ENCODE peak calls at places on chromosomes 3 and 15, in five cellular contexts. B is activated T-helper 1 cell treated with anti-CD3 and anti-CD28 coated beads, Interleukin-2, amount 50 U/mL, for 16 hours; G is effector memory CD8-positive, alpha-beta T cell; O is NCI-H748 treated with DMSO at 0.1 percent for 48 hours; P is activated naive CD4-positive, alpha-beta T cell treated with anti-CD3 and anti-CD28 coated beads, Interleukin-2, amount 10 ng/mL, durations not matched to agents 7 days and 5 days. M is an unnamed sample.

GRCh38 chr3:124787490-124788195 is 57.4 kb downstream of the UMPS start:
- DNase-seq in B (no peak), G (no peak), O (no peak), P (no peak), M (no peak)

GRCh38 chr3:125072310-125072709 is 16.5 kb upstream of the HEG1 start:
- DNase-seq in B (no peak), G (no peak), O (no peak), P (no peak), M (no peak)

GRCh38 chr15:41934843-41935242 is 37.5 kb downstream of the EHD4 start:
- DNase-seq in B (peak; percentile 55), G (peak; percentile 68), O (no peak), P (peak; percentile 86), M (peak; percentile 75)

GRCh38 chr3:168517514-168518071 is 421.9 kb upstream of the GOLIM4 start:
- DNase-seq in B (no peak), G (no peak), O (no peak), P (no peak), M (no peak)

GRCh38 chr3:17359911-17360310 is 382.5 kb downstream of the TBC1D5 start:
- DNase-seq in B (no peak), G (no peak), O (no peak), P (no peak), M (no peak)

GRCh38 chr3:102174312-102174712 is 260.5 kb upstream of the ZPLD1 start:
- DNase-seq in B (no peak), G (no peak), O (no peak), P (no peak), M (no peak)

GRCh38 chr3:83092521-83093221 is 1331.2 kb upstream of the GBE1 start:
- DNase-seq in B (no peak), G (no peak), O (no peak), P (no peak), M (no peak)

GRCh38 chr3:170780955-170781354 is 89.0 kb downstream of the RPL22L1 start:
- DNase-seq in B (no peak), G (no peak), O (no peak), P (no peak), M (no peak)

GRCh38 chr3:8470801-8471200 is 30.8 kb upstream of the LMCD1 start:
- DNase-seq in B (no peak), G (no peak), O (no peak), P (no peak), M (no peak)

GRCh38 chr3:69118555-69118954 is 3.8 kb downstream of the LMOD3 start:
- DNase-seq in B (no peak), G (no peak), O (no peak), P (no peak), M (no peak)

GRCh38 chr3:32840086-32840841 is 22.5 kb downstream of the TRIM71 start:
- DNase-seq in B (no peak), G (no peak), O (no peak), P (no peak), M (no peak)

GRCh38 chr15:27743078-27743477 is 356.0 kb downstream of the OCA2 start:
- DNase-seq in B (no peak), G (no peak), O (no peak), P (no peak), M (no peak)

GRCh38 chr15:36359286-36359685 is 220.1 kb upstream of the CDIN1 start:
- DNase-seq in B (no peak), G (no peak), O (no peak), P (no peak), M (no peak)

GRCh38 chr15:66287461-66288055 is 5.8 kb upstream of the DIS3L start:
- DNase-seq in B (no peak), G (no peak), O (no peak), P (no peak), M (no peak)

GRCh38 chr3:66224220-66224619 is 3.4 kb downstream of the SLC25A26 start:
- DNase-seq in B (no peak), G (no peak), O (no peak), P (no peak), M (no peak)

GRCh38 chr3:23775254-23775909 is 30.4 kb upstream of the UBE2E1 start:
- DNase-seq in B (no peak), G (no peak), O (no peak), P (no peak), M (no peak)

GRCh38 chr3:42802876-42803799 is 1.2 kb downstream of the HIGD1A start:
- DNase-seq in B (no peak), G (no peak), O (no peak), P (no peak), M (no peak)

GRCh38 chr15:40567111-40567510 is 2.0 kb upstream of the RPUSD2 start:
- DNase-seq in B (no peak), G (no peak), O (no peak), P (no peak), M (no peak)

GRCh38 chr3:138935864-138936762 is 10.8 kb downstream of the FOXL2 start:
- DNase-seq in B (peak; percentile 51), G (peak; percentile 71), O (no peak), P (peak; percentile 73), M (peak; percentile 51)

GRCh38 chr3:64691051-64691450 is 3.3 kb upstream of the ADAMTS9 start:
- DNase-seq in B (no peak), G (no peak), O (no peak), P (no peak), M (no peak)

GRCh38 chr3:189305412-189305811 is 133.6 kb downstream of the TPRG1 start:
- DNase-seq in B (no peak), G (no peak), O (no peak), P (no peak), M (no peak)

GRCh38 chr3:128266453-128266852 is 113.2 kb downstream of the EEFSEC start:
- DNase-seq in B (no peak), G (no peak), O (no peak), P (no peak), M (no peak)

GRCh38 chr3:56238299-56238698 is 230.0 kb downstream of the ERC2 start:
- DNase-seq in B (no peak), G (no peak), O (no peak), P (no peak), M (no peak)

GRCh38 chr15:96171271-96171739 is 159.2 kb upstream of the NR2F2 start:
- DNase-seq in B (no peak), G (no peak), O (no peak), P (no peak), M (no peak)

GRCh38 chr3:4768021-4768420 is 211.2 kb upstream of the BHLHE40 start:
- DNase-seq in B (no peak), G (no peak), O (no peak), P (no peak), M (no peak)

GRCh38 chr3:97823503-97824004 is 1.7 kb downstream of the CRYBG3 start:
- DNase-seq in B (no peak), G (no peak), O (no peak), P (no peak), M (no peak)

GRCh38 chr3:122678496-122678895 is 2.1 kb upstream of the PARP14 start:
- DNase-seq in B (no peak), G (no peak), O (no peak), P (no peak), M (no peak)

GRCh38 chr3:53705024-53705750 is 141.0 kb downstream of the CHDH start:
- DNase-seq in B (no peak), G (no peak), O (no peak), P (no peak), M (no peak)